ENCODE peak calls at places on chromosomes 7 and 10, in five cellular contexts. D is astrocyte, Y is RWPE1, U is GM06990, J is ascending aorta. M is an unnamed sample.

GRCh38 chr7:20240080-20240926 is 23.1 kb upstream of the MACC1 start:
- DNase-seq in D (peak; percentile 42), Y (no peak), U (peak; percentile 66), J (no peak), M (peak; percentile 32)

GRCh38 chr7:37212526-37212925 is 236.1 kb downstream of the ELMO1 start:
- DNase-seq in D (no peak), Y (no peak), U (no peak), J (no peak), M (no peak)

GRCh38 chr7:46811529-46811928 is 770.4 kb downstream of the TNS3 start:
- DNase-seq in D (peak; percentile 95), Y (peak; percentile 34), U (no peak), J (no peak), M (no peak)

GRCh38 chr7:3888096-3888495 is 587.0 kb downstream of the SDK1 start:
- DNase-seq in D (peak; percentile 12), Y (no peak), U (no peak), J (no peak), M (no peak)

GRCh38 chr10:103479135-103479534 is at the start of gene CALHM3:
- DNase-seq in D (no peak), Y (peak; percentile 75), U (no peak), J (no peak), M (no peak)

GRCh38 chr10:116287906-116288501 is 15.0 kb upstream of the GFRA1 start:
- DNase-seq in D (no peak), Y (peak; percentile 48), U (peak; percentile 1), J (no peak), M (peak; percentile 29)

GRCh38 chr7:33766396-33766795 is 138.9 kb upstream of the BMPER start:
- DNase-seq in D (no peak), Y (no peak), U (no peak), J (no peak), M (no peak)

GRCh38 chr10:93859049-93859655 is 34.6 kb upstream of the SLC35G1 start:
- DNase-seq in D (no peak), Y (peak; percentile 21), U (no peak), J (no peak), M (no peak)

GRCh38 chr10:45302573-45302972 is 12.8 kb downstream of the OR13A1 start:
- DNase-seq in D (no peak), Y (no peak), U (no peak), J (no peak), M (no peak)

GRCh38 chr10:5953676-5954075 is 23.7 kb downstream of the IL15RA start:
- DNase-seq in D (no peak), Y (no peak), U (no peak), J (no peak), M (no peak)

GRCh38 chr7:17033245-17033644 is 151.5 kb upstream of the AGR3 start:
- DNase-seq in D (no peak), Y (no peak), U (no peak), J (no peak), M (no peak)

GRCh38 chr10:119189811-119190282 is 11.2 kb upstream of the PRDX3 start:
- DNase-seq in D (peak; percentile 94), Y (no peak), U (no peak), J (no peak), M (no peak)

GRCh38 chr10:63173468-63174227 is 40.5 kb downstream of the NRBF2 start:
- DNase-seq in D (no peak), Y (no peak), U (peak; percentile 62), J (no peak), M (peak; percentile 52)

GRCh38 chr7:47938574-47939165 is 9.6 kb downstream of the PKD1L1 start:
- DNase-seq in D (no peak), Y (no peak), U (peak; percentile 26), J (no peak), M (no peak)

GRCh38 chr7:134514663-134515062 is 12.7 kb upstream of the AKR1B10 start:
- DNase-seq in D (peak; percentile 47), Y (peak; percentile 52), U (no peak), J (no peak), M (peak; percentile 64)

GRCh38 chr10:88820990-88821389 is 18.5 kb downstream of the LIPM start:
- DNase-seq in D (peak; percentile 51), Y (peak; percentile 74), U (no peak), J (no peak), M (no peak)

GRCh38 chr7:97104719-97105129 is 12.8 kb upstream of the SDHAF3 start:
- DNase-seq in D (peak; percentile 32), Y (peak; percentile 59), U (peak; percentile 33), J (peak; percentile 89), M (peak; percentile 71)

GRCh38 chr7:6532516-6532915 is 18.7 kb downstream of the GRID2IP start:
- DNase-seq in D (no peak), Y (no peak), U (no peak), J (no peak), M (no peak)

DNA sequence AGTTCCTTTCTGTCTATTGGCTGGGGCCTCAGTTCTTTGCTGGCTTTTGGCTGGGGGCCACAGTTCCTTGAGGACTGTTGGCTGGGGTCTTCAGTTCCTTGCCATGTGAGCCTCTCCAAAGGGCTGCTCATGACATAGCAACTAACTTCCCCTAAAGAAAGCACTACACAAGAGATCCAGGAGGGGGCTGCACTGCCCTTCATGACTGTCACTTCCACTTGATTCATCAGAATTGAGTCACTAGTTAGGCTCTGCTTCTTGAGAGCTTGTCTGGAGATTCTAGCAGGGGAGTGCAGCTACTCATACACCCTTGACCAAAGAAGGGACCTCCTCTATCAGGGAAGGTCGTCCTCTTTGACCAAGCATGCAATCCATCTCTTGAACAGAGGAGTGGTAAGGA is 38.0 kb upstream of the MKX start:
- DNase-seq in D (peak; percentile 51), Y (peak; percentile 41), U (no peak), J (peak; percentile 66), M (no peak)
- TF ChIP-seq CTCF in D (peak; percentile 57), Y (no peak), U (peak; percentile 11), J (peak; percentile 48), M (no peak)

DNA sequence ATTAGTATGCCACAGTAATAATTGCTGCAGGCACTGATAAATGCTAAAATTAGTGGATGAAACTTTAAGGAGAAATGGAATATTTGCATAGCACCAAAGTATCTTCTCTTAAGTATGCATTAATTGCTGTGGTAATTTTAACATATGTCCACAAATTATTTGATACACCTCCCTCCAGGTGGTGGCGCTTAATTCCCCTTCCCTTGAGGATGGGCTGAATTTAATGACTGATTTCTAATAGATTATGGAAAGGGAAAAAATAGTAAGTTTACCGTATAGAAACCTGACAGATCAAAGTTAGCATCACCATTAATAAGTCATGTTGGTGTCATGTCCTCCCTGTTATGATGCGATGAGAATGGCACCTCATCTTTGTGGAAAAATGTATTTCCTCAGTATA is 519.2 kb downstream of the TFEC start:
- DNase-seq in D (no peak), Y (no peak), U (no peak), J (no peak), M (no peak)
- TF ChIP-seq CTCF in D (no peak), Y (no peak), U (no peak), J (no peak), M (no peak)

GRCh38 chr10:100817268-100817839 is 72.0 kb downstream of the PAX2 start:
- DNase-seq in D (no peak), Y (no peak), U (no peak), J (peak; percentile 58), M (no peak)
- TF ChIP-seq CTCF in D (no peak), Y (no peak), U (peak; percentile 13), J (no peak), M (no peak)

GRCh38 chr10:78353636-78354035 is 320.0 kb downstream of the RPS24 start:
- DNase-seq in D (no peak), Y (no peak), U (no peak), J (no peak), M (no peak)
- TF ChIP-seq CTCF in D (no peak), Y (no peak), U (no peak), J (no peak), M (no peak)

DNA sequence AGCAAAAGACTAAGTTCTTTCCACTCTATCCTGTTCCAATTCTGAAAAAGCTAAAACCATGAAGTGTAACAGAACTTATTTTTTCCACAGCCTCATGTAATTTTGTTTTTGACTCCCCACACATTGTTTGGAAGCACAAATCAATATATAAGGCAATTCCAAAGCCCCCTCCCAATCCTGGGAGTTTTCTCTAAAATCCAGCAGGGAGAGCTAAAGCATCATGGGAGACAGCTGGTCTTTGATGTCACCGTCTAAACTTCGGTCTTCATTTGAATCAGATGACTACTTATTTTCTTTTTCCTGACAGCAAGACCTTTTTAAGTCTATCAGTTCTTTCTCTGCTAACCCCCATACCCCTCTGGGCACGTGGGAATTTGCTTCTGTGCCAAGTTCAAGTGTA is 33.3 kb upstream of the PON1 start:
- DNase-seq in D (no peak), Y (no peak), U (no peak), J (no peak), M (no peak)
- TF ChIP-seq CTCF in D (no peak), Y (no peak), U (no peak), J (no peak), M (no peak)

GRCh38 chr10:27479016-27479415 is 25.1 kb upstream of the RAB18 start:
- DNase-seq in D (no peak), Y (peak; percentile 19), U (no peak), J (no peak), M (no peak)

GRCh38 chr10:27485368-27485767 is 18.7 kb upstream of the RAB18 start:
- DNase-seq in D (no peak), Y (no peak), U (no peak), J (no peak), M (no peak)

GRCh38 chr10:27481486-27481885 is 22.6 kb upstream of the RAB18 start:
- DNase-seq in D (no peak), Y (no peak), U (no peak), J (no peak), M (no peak)

GRCh38 chr10:27485986-27486385 is 18.1 kb upstream of the RAB18 start:
- DNase-seq in D (no peak), Y (no peak), U (no peak), J (no peak), M (no peak)

DNA sequence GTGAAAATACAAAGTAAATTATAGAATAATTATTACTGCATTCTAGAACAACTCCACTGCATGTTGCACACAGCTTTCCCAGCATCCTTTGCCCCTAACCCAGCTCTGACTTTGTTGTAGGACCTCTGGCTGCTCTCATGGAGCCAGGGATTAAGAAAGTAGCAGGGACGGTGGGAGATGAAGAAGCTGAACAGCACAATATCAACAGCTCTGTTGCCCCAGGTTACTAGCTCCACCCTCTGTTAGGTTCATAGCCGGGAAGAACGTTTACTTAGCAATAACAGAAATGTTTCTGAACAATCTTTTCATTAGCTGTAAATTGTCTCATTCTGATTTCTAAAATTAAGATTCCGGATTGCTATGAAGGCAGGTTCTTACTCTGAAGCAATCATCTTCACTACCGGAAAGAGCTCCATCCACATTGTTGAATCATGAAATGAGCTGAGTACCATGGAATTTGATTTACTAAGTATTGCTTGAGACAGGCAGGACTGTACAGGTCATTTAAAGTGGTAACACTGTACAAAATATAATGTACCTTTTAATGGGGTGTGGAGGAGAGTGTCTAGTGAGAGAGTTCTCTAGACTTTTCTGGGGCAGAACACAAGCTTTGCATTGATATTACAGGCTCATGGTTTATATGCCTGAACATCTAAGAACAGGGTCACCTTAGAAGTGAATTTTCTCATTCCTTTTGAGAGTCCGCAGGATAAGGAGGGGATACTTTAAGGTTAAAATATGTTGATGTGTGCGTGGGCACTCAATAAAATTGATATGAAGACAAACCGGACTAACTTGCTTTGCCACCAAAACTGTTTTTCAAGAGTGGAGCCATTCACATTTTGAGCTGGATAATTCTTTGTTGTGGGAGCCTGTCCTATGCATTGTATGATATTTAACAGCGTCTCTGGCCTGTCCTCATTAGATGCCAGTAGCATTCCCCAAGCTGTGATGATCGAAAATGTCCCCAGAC is 20.8 kb upstream of the RAB18 start:
- DNase-seq in D (peak; percentile 4), Y (peak; percentile 87), U (no peak), J (no peak), M (no peak)
- TF ChIP-seq CTCF in D (no peak), Y (no peak), U (no peak), J (no peak), M (no peak)

GRCh38 chr7:87926581-87927461 is 7.2 kb upstream of the ADAM22 start:
- DNase-seq in D (peak; percentile 71), Y (no peak), U (peak; percentile 75), J (no peak), M (peak; percentile 48)
- TF ChIP-seq CTCF in D (no peak), Y (no peak), U (peak; percentile 63), J (no peak), M (peak; percentile 48)

M was measured in GM10248.